ENCODE peak calls at places on chromosomes 13 and 19, in nine cellular contexts. One of them, this sample, is unnamed.

GRCh38 chr19:28351761-28352160 is 861.2 kb downstream of the UQCRFS1 start:
- DNase-seq in WTC11: no peak
- DNase-seq in GM13976: no peak
- DNase-seq in spleen: no peak
- DNase-seq in cardiac muscle cell: no peak
- DNase-seq in nephron progenitor cell: no peak
- DNase-seq in right lobe of liver: no peak
- DNase-seq in foreskin fibroblast: peak
- DNase-seq in CD8-positive, alpha-beta T cell: no peak
- DNase-seq in this sample: no peak

GRCh38 chr19:53521373-53522202 is 16.4 kb upstream of the ZNF331 start:
- DNase-seq in WTC11: no peak
- DNase-seq in GM13976: no peak
- DNase-seq in spleen: no peak
- DNase-seq in cardiac muscle cell: no peak
- DNase-seq in nephron progenitor cell: peak
- DNase-seq in right lobe of liver: no peak
- DNase-seq in foreskin fibroblast: no peak
- DNase-seq in CD8-positive, alpha-beta T cell: no peak
- DNase-seq in this sample: no peak

GRCh38 chr13:34462843-34463242 is 479.2 kb upstream of the NBEA start:
- DNase-seq in WTC11: no peak
- DNase-seq in GM13976: no peak
- DNase-seq in spleen: no peak
- DNase-seq in cardiac muscle cell: peak
- DNase-seq in nephron progenitor cell: no peak
- DNase-seq in right lobe of liver: no peak
- DNase-seq in foreskin fibroblast: peak
- DNase-seq in CD8-positive, alpha-beta T cell: no peak
- DNase-seq in this sample: no peak

GRCh38 chr13:47459512-47459911 is 541.6 kb downstream of the SUCLA2 start:
- DNase-seq in WTC11: no peak
- DNase-seq in GM13976: no peak
- DNase-seq in spleen: no peak
- DNase-seq in cardiac muscle cell: peak
- DNase-seq in nephron progenitor cell: no peak
- DNase-seq in right lobe of liver: no peak
- DNase-seq in foreskin fibroblast: peak
- DNase-seq in CD8-positive, alpha-beta T cell: no peak
- DNase-seq in this sample: no peak

GRCh38 chr19:28429356-28429755 is 783.6 kb downstream of the UQCRFS1 start:
- DNase-seq in WTC11: no peak
- DNase-seq in GM13976: no peak
- DNase-seq in spleen: no peak
- DNase-seq in cardiac muscle cell: no peak
- DNase-seq in nephron progenitor cell: no peak
- DNase-seq in right lobe of liver: no peak
- DNase-seq in foreskin fibroblast: no peak
- DNase-seq in CD8-positive, alpha-beta T cell: no peak
- DNase-seq in this sample: no peak

GRCh38 chr19:57075125-57075524 is 44.7 kb upstream of the USP29 start:
- DNase-seq in WTC11: no peak
- DNase-seq in GM13976: no peak
- DNase-seq in spleen: no peak
- DNase-seq in cardiac muscle cell: no peak
- DNase-seq in nephron progenitor cell: no peak
- DNase-seq in right lobe of liver: no peak
- DNase-seq in foreskin fibroblast: peak
- DNase-seq in CD8-positive, alpha-beta T cell: no peak
- DNase-seq in this sample: no peak

GRCh38 chr13:98462946-98463345 is 114.0 kb downstream of the STK24 start:
- DNase-seq in WTC11: no peak
- DNase-seq in GM13976: no peak
- DNase-seq in spleen: no peak
- DNase-seq in cardiac muscle cell: no peak
- DNase-seq in nephron progenitor cell: no peak
- DNase-seq in right lobe of liver: no peak
- DNase-seq in foreskin fibroblast: no peak
- DNase-seq in CD8-positive, alpha-beta T cell: no peak
- DNase-seq in this sample: no peak

GRCh38 chr19:5953034-5953589 is 24.8 kb downstream of the RANBP3 start:
- DNase-seq in WTC11: no peak
- DNase-seq in GM13976: no peak
- DNase-seq in spleen: no peak
- DNase-seq in cardiac muscle cell: no peak
- DNase-seq in nephron progenitor cell: no peak
- DNase-seq in right lobe of liver: no peak
- DNase-seq in foreskin fibroblast: no peak
- DNase-seq in CD8-positive, alpha-beta T cell: no peak
- DNase-seq in this sample: no peak

GRCh38 chr19:8220481-8220880 is 11.3 kb downstream of the CERS4 start:
- DNase-seq in WTC11: no peak
- DNase-seq in GM13976: no peak
- DNase-seq in spleen: no peak
- DNase-seq in cardiac muscle cell: no peak
- DNase-seq in nephron progenitor cell: no peak
- DNase-seq in right lobe of liver: peak
- DNase-seq in foreskin fibroblast: no peak
- DNase-seq in CD8-positive, alpha-beta T cell: no peak
- DNase-seq in this sample: no peak

GRCh38 chr19:32251634-32252332 is 93.6 kb upstream of the ZNF507 start:
- DNase-seq in WTC11: no peak
- DNase-seq in GM13976: no peak
- DNase-seq in spleen: no peak
- DNase-seq in cardiac muscle cell: no peak
- DNase-seq in nephron progenitor cell: no peak
- DNase-seq in right lobe of liver: no peak
- DNase-seq in foreskin fibroblast: no peak
- DNase-seq in CD8-positive, alpha-beta T cell: no peak
- DNase-seq in this sample: no peak

GRCh38 chr19:33699754-33700407 is 78.1 kb downstream of the CHST8 start:
- DNase-seq in WTC11: no peak
- DNase-seq in GM13976: no peak
- DNase-seq in spleen: peak
- DNase-seq in cardiac muscle cell: no peak
- DNase-seq in nephron progenitor cell: no peak
- DNase-seq in right lobe of liver: no peak
- DNase-seq in foreskin fibroblast: no peak
- DNase-seq in CD8-positive, alpha-beta T cell: no peak
- DNase-seq in this sample: no peak

GRCh38 chr19:55115446-55116065 is 1.9 kb downstream of the PPP1R12C start:
- DNase-seq in WTC11: no peak
- DNase-seq in GM13976: no peak
- DNase-seq in spleen: no peak
- DNase-seq in cardiac muscle cell: peak
- DNase-seq in nephron progenitor cell: no peak
- DNase-seq in right lobe of liver: no peak
- DNase-seq in foreskin fibroblast: peak
- DNase-seq in CD8-positive, alpha-beta T cell: no peak
- DNase-seq in this sample: no peak

GRCh38 chr19:17703823-17704463 is 15.3 kb upstream of the MAP1S start:
- DNase-seq in WTC11: peak
- DNase-seq in GM13976: peak
- DNase-seq in spleen: peak
- DNase-seq in cardiac muscle cell: peak
- DNase-seq in nephron progenitor cell: peak
- DNase-seq in right lobe of liver: no peak
- DNase-seq in foreskin fibroblast: peak
- DNase-seq in CD8-positive, alpha-beta T cell: peak
- DNase-seq in this sample: peak

GRCh38 chr19:18416778-18417249 is 2.4 kb upstream of the SSBP4 start:
- DNase-seq in WTC11: peak
- DNase-seq in GM13976: peak
- DNase-seq in spleen: peak
- DNase-seq in cardiac muscle cell: peak
- DNase-seq in nephron progenitor cell: peak
- DNase-seq in right lobe of liver: peak
- DNase-seq in foreskin fibroblast: peak
- DNase-seq in CD8-positive, alpha-beta T cell: no peak
- DNase-seq in this sample: peak

GRCh38 chr13:63190219-63190618 is 1774.6 kb upstream of the PCDH20 start:
- DNase-seq in WTC11: no peak
- DNase-seq in GM13976: no peak
- DNase-seq in spleen: no peak
- DNase-seq in cardiac muscle cell: no peak
- DNase-seq in nephron progenitor cell: no peak
- DNase-seq in right lobe of liver: no peak
- DNase-seq in foreskin fibroblast: peak
- DNase-seq in CD8-positive, alpha-beta T cell: no peak
- DNase-seq in this sample: no peak

GRCh38 chr13:51998723-51999471 is 12.4 kb downstream of the ATP7B start:
- DNase-seq in WTC11: no peak
- DNase-seq in GM13976: no peak
- DNase-seq in spleen: no peak
- DNase-seq in cardiac muscle cell: no peak
- DNase-seq in nephron progenitor cell: no peak
- DNase-seq in right lobe of liver: peak
- DNase-seq in foreskin fibroblast: no peak
- DNase-seq in CD8-positive, alpha-beta T cell: no peak
- DNase-seq in this sample: no peak

GRCh38 chr19:1183543-1184172 is 9.6 kb upstream of the SBNO2 start:
- DNase-seq in WTC11: no peak
- DNase-seq in GM13976: peak
- DNase-seq in spleen: peak
- DNase-seq in cardiac muscle cell: no peak
- DNase-seq in nephron progenitor cell: no peak
- DNase-seq in right lobe of liver: no peak
- DNase-seq in foreskin fibroblast: no peak
- DNase-seq in CD8-positive, alpha-beta T cell: no peak
- DNase-seq in this sample: peak

GRCh38 chr19:6271251-6271650 is 8.5 kb downstream of the MLLT1 start:
- DNase-seq in WTC11: peak
- DNase-seq in GM13976: no peak
- DNase-seq in spleen: no peak
- DNase-seq in cardiac muscle cell: no peak
- DNase-seq in nephron progenitor cell: no peak
- DNase-seq in right lobe of liver: no peak
- DNase-seq in foreskin fibroblast: peak
- DNase-seq in CD8-positive, alpha-beta T cell: no peak
- DNase-seq in this sample: no peak

DNA sequence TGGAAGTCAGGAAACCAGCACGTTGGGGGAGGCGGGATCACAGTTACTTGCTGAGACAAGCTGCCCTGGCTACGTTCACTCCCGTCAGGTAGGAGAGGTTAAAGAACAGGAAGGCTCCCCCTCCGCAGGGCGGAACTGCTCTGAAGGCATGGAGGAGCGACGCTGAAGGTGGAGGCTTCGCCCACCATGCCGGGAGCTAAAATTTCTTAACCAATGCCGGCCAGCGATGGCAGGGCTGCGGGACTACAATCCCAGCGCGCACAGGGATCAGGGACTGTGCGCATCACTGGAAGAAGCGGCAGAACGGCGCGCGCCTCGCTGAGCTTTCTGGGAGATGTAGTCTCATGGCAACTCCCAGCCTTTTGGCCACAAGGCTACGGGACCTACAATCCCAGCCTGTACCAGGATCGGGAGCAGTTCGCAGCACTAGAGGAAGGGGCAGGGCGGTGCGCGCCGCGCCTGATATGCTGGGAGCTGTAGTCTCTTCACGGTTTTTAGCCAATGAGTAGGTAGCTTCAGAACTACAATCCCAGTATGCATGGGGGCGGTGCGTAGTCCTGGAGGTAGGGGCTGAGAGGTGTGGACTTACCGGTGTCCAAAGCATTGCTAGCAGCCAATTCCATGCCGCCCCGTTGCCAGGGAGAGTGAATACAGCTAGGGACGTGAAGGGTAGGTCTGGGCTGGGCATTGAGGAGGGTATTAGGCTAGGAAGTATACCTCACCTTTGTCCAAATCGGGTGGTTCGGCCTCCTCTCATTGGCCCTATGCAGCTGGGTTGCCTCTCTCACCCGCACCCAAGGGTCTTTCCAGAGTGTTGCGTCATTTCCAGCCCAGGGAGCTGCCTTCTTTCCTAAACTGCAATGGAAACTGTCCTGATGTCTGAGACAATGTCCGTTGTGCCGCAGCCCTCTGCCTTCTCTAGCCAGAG is 12.8 kb upstream of the ZNF682 start:
- DNase-seq in WTC11: peak
- DNase-seq in GM13976: peak
- DNase-seq in spleen: peak
- DNase-seq in cardiac muscle cell: peak
- DNase-seq in nephron progenitor cell: peak
- DNase-seq in right lobe of liver: peak
- DNase-seq in foreskin fibroblast: peak
- DNase-seq in CD8-positive, alpha-beta T cell: peak
- DNase-seq in this sample: peak
- TF ChIP-seq CTCF in WTC11: no peak
- TF ChIP-seq CTCF in GM13976: no peak
- TF ChIP-seq CTCF in spleen: no peak
- TF ChIP-seq CTCF in cardiac muscle cell: no peak
- TF ChIP-seq CTCF in nephron progenitor cell: no peak
- TF ChIP-seq CTCF in right lobe of liver: no peak
- TF ChIP-seq CTCF in foreskin fibroblast: no peak
- TF ChIP-seq CTCF in CD8-positive, alpha-beta T cell: no peak
- TF ChIP-seq CTCF in this sample: no peak

GRCh38 chr13:31199849-31200635 is at the start of gene B3GLCT:
- DNase-seq in WTC11: peak
- DNase-seq in GM13976: peak
- DNase-seq in spleen: peak
- DNase-seq in cardiac muscle cell: peak
- DNase-seq in nephron progenitor cell: peak
- DNase-seq in right lobe of liver: peak
- DNase-seq in foreskin fibroblast: peak
- DNase-seq in CD8-positive, alpha-beta T cell: peak
- DNase-seq in this sample: peak
- TF ChIP-seq CTCF in WTC11: peak
- TF ChIP-seq CTCF in GM13976: peak
- TF ChIP-seq CTCF in spleen: peak
- TF ChIP-seq CTCF in cardiac muscle cell: peak
- TF ChIP-seq CTCF in nephron progenitor cell: peak
- TF ChIP-seq CTCF in right lobe of liver: peak
- TF ChIP-seq CTCF in foreskin fibroblast: peak
- TF ChIP-seq CTCF in CD8-positive, alpha-beta T cell: peak
- TF ChIP-seq CTCF in this sample: peak

DNA sequence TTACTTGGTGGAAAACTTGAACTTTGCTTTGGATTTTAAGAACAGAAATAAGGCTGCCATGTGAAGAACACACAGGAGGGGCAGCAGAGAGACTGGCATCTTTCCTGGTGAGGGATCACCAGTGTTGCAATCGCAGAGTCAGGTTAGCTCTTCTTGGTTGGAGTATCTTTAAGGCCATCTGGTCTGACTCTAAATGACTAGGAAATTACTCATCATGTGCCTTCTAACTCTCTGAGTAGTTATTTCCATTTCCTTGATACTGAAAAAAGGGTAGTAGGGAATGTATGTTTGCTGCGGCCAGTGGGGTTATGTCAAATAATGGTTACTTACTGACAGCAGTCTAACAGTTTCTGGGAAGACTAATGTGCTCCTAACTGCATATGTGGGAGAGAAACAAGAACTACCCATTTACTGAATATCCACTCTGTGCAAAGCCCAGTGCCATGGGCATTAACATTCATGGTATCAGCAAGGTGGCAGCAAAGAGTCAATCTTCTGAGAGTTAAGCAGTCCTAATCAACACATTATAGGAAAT is 122.1 kb downstream of the COG6 start:
- DNase-seq in WTC11: no peak
- DNase-seq in GM13976: no peak
- DNase-seq in spleen: no peak
- DNase-seq in cardiac muscle cell: peak
- DNase-seq in nephron progenitor cell: no peak
- DNase-seq in right lobe of liver: no peak
- DNase-seq in foreskin fibroblast: peak
- DNase-seq in CD8-positive, alpha-beta T cell: no peak
- DNase-seq in this sample: no peak
- TF ChIP-seq CTCF in WTC11: no peak
- TF ChIP-seq CTCF in GM13976: no peak
- TF ChIP-seq CTCF in spleen: no peak
- TF ChIP-seq CTCF in cardiac muscle cell: peak
- TF ChIP-seq CTCF in nephron progenitor cell: no peak
- TF ChIP-seq CTCF in right lobe of liver: peak
- TF ChIP-seq CTCF in foreskin fibroblast: peak
- TF ChIP-seq CTCF in CD8-positive, alpha-beta T cell: no peak
- TF ChIP-seq CTCF in this sample: peak

GRCh38 chr19:3275583-3276340 is 51.3 kb downstream of the CELF5 start:
- DNase-seq in WTC11: peak
- DNase-seq in GM13976: peak
- DNase-seq in spleen: peak
- DNase-seq in cardiac muscle cell: peak
- DNase-seq in nephron progenitor cell: peak
- DNase-seq in right lobe of liver: peak
- DNase-seq in foreskin fibroblast: peak
- DNase-seq in CD8-positive, alpha-beta T cell: peak
- DNase-seq in this sample: peak
- TF ChIP-seq CTCF in WTC11: peak
- TF ChIP-seq CTCF in GM13976: no peak
- TF ChIP-seq CTCF in spleen: peak
- TF ChIP-seq CTCF in cardiac muscle cell: no peak
- TF ChIP-seq CTCF in nephron progenitor cell: no peak
- TF ChIP-seq CTCF in right lobe of liver: no peak
- TF ChIP-seq CTCF in foreskin fibroblast: peak
- TF ChIP-seq CTCF in CD8-positive, alpha-beta T cell: peak
- TF ChIP-seq CTCF in this sample: no peak

This sample was measured in GM20000.